ENCODE peak calls at places on chromosome 14, in five cellular contexts. D is RPMI8226, P is activated T-cell treated with anti-CD3 and anti-CD28 coated beads for 1 hour, G is GM03348, E is body of pancreas. T is an unnamed sample.

GRCh38 chr14:64861916-64862315 is 17.8 kb downstream of the SPTB start:
- DNase-seq in G (no peak), D (no peak), P (no peak), E (no peak), T (no peak)

GRCh38 chr14:100955201-100955600 is 51.7 kb upstream of the RTL1 start:
- DNase-seq in E (no peak), D (no peak), G (peak), P (no peak), T (no peak)

GRCh38 chr14:101620821-101621785 is 59.8 kb downstream of the DIO3 start:
- DNase-seq in P (no peak), E (no peak), G (peak), D (no peak), T (no peak)

GRCh38 chr14:104429291-104429861 is 150.2 kb upstream of the C14orf180 start:
- DNase-seq in P (no peak), E (no peak), G (no peak), D (no peak), T (peak)

GRCh38 chr14:55782166-55782565 is 202.2 kb downstream of the KTN1 start:
- DNase-seq in D (no peak), E (no peak), P (no peak), G (no peak), T (no peak)

GRCh38 chr14:20429801-20430669 is 5.9 kb downstream of the KLHL33 start:
- DNase-seq in E (peak), P (no peak), G (no peak), D (no peak), T (no peak)

GRCh38 chr14:100827140-100827517 is 1.2 kb downstream of the MEG3 start:
- DNase-seq in D (no peak), P (no peak), G (peak), E (no peak), T (no peak)

GRCh38 chr14:22314183-22314820 is 274.7 kb downstream of the DAD1 start:
- DNase-seq in D (peak), E (peak), P (no peak), G (peak), T (no peak)

GRCh38 chr14:101199028-101199770 is 295.7 kb upstream of the RTL1 start:
- DNase-seq in G (no peak), E (peak), P (no peak), D (no peak), T (peak)

GRCh38 chr14:95294834-95295599 is 24.7 kb downstream of the CLMN start:
- DNase-seq in G (no peak), D (peak), E (peak), P (no peak), T (no peak)

GRCh38 chr14:42011221-42011620 is 404.5 kb downstream of the LRFN5 start:
- DNase-seq in D (no peak), G (no peak), P (no peak), E (no peak), T (no peak)

GRCh38 chr14:86640288-86640687 is 1110.3 kb downstream of the FLRT2 start:
- DNase-seq in P (no peak), D (no peak), G (no peak), E (no peak), T (no peak)

GRCh38 chr14:94542811-94543449 is 18.3 kb upstream of the SERPINA4 start:
- DNase-seq in E (no peak), D (no peak), P (no peak), G (no peak), T (no peak)

GRCh38 chr14:99320621-99321235 is 48.7 kb upstream of the BCL11B start:
- DNase-seq in D (no peak), E (no peak), P (no peak), G (no peak), T (peak)

GRCh38 chr14:64942531-64943111 is at the start of gene GPX2:
- DNase-seq in D (no peak), G (no peak), E (peak), P (no peak), T (no peak)

GRCh38 chr14:38125484-38125912 is 82.2 kb upstream of the SSTR1 start:
- DNase-seq in D (no peak), G (no peak), E (peak), P (no peak), T (no peak)

GRCh38 chr14:77040995-77041744 is 12.7 kb upstream of the IRF2BPL start:
- DNase-seq in G (no peak), P (no peak), D (peak), E (peak), T (no peak)